ENCODE peak calls at places on chromosome 11, in seven cellular contexts. B is lung, F is transverse colon, U is Caco-2, K is spleen, X is heart right ventricle, Q is uterus. J is an unnamed sample.

GRCh38 chr11:20155683-20156279 is 4.5 kb downstream of the DBX1 start:
- DNase-seq in U (no peak), B (no peak), X (no peak), K (no peak), F (no peak), Q (no peak), J (no peak)

GRCh38 chr11:109972181-109972715 is 120.9 kb upstream of the ZC3H12C start:
- DNase-seq in U (no peak), F (no peak), Q (no peak), X (no peak), B (no peak), K (no peak), J (no peak)

GRCh38 chr11:76665921-76666351 is 4.6 kb downstream of the LRRC32 start:
- DNase-seq in B (no peak), Q (peak; percentile 19), U (no peak), X (no peak), F (peak; percentile 5), K (peak; percentile 67), J (no peak)

GRCh38 chr11:103942646-103943045 is 93.8 kb upstream of the DDI1 start:
- DNase-seq in X (no peak), K (no peak), Q (no peak), B (no peak), U (no peak), F (no peak), J (no peak)

GRCh38 chr11:7889985-7890384 is 41.1 kb downstream of the OR10A6 start:
- DNase-seq in F (no peak), Q (no peak), K (no peak), B (no peak), X (no peak), U (no peak), J (no peak)

GRCh38 chr11:109641549-109641948 is 219.6 kb downstream of the C11orf87 start:
- DNase-seq in Q (no peak), U (peak; percentile 56), F (no peak), X (no peak), K (no peak), B (no peak), J (no peak)

GRCh38 chr11:44451706-44452105 is 113.8 kb upstream of the CD82 start:
- DNase-seq in B (no peak), Q (no peak), U (no peak), X (no peak), K (no peak), F (no peak), J (no peak)

GRCh38 chr11:6505577-6506240 is 8.6 kb downstream of the DNHD1 start:
- DNase-seq in Q (no peak), B (no peak), K (no peak), X (no peak), U (no peak), F (no peak), J (no peak)

GRCh38 chr11:80024119-80024518 is 583.3 kb upstream of the TENM4 start:
- DNase-seq in B (no peak), X (no peak), U (no peak), F (no peak), Q (no peak), K (no peak), J (no peak)

GRCh38 chr11:48002565-48002964 is 22.2 kb downstream of the PTPRJ start:
- DNase-seq in X (no peak), F (no peak), K (no peak), Q (no peak), U (no peak), B (no peak), J (no peak)

GRCh38 chr11:80096736-80097135 is 655.9 kb upstream of the TENM4 start:
- DNase-seq in K (no peak), F (no peak), X (no peak), B (no peak), Q (no peak), U (no peak), J (no peak)

GRCh38 chr11:83895516-83895915 is 609.3 kb upstream of the CCDC90B start:
- DNase-seq in X (no peak), Q (no peak), B (no peak), F (no peak), K (no peak), U (no peak), J (no peak)

GRCh38 chr11:115439385-115439784 is 64.8 kb downstream of the CADM1 start:
- DNase-seq in X (no peak), U (no peak), K (no peak), Q (no peak), F (no peak), B (no peak), J (no peak)

GRCh38 chr11:72191961-72192381 is at the start of gene FOLR1:
- DNase-seq in U (peak; percentile 84), X (no peak), F (no peak), K (no peak), B (peak; percentile 73), Q (no peak), J (no peak)

GRCh38 chr11:67468509-67468834 is 579 bp downstream of the TMEM134 start:
- DNase-seq in F (no peak), B (no peak), K (no peak), U (peak; percentile 61), Q (no peak), X (no peak), J (no peak)

GRCh38 chr11:45659818-45660160 is 5.6 kb downstream of the CHST1 start:
- DNase-seq in B (no peak), K (no peak), F (no peak), Q (no peak), U (no peak), X (no peak), J (no peak)

GRCh38 chr11:46718155-46719019 is 626 bp upstream of the F2 start:
- DNase-seq in B (no peak), K (no peak), U (peak; percentile 89), X (no peak), Q (no peak), F (peak; percentile 51), J (no peak)

GRCh38 chr11:130710022-130710421 is 206.3 kb downstream of the SNX19 start:
- DNase-seq in Q (no peak), K (no peak), U (no peak), X (no peak), B (no peak), F (no peak), J (no peak)

GRCh38 chr11:120333801-120334200 is 2.4 kb upstream of the ARHGEF12 start:
- DNase-seq in X (no peak), F (no peak), Q (no peak), K (no peak), B (no peak), U (no peak), J (no peak)
- H3K4me1 ChIP-seq in X (peaks cover 37% of the 10 kb centered on the region), F (peaks cover 24% of the 10 kb centered on the region), Q (no peaks in the 10 kb centered on the region), K (peaks cover 29% of the 10 kb centered on the region), B (no peaks in the 10 kb centered on the region), U (peaks cover 14% of the 10 kb centered on the region), J (peaks cover 56% of the 10 kb centered on the region)

GRCh38 chr11:65528819-65529350 is 4.0 kb downstream of the SCYL1 start:
- DNase-seq in X (no peak), K (no peak), U (no peak), B (no peak), F (no peak), Q (no peak), J (no peak)

GRCh38 chr11:65526744-65527143 is 1.9 kb downstream of the SCYL1 start:
- DNase-seq in K (peak; percentile 72), F (no peak), U (no peak), Q (no peak), B (no peak), X (no peak), J (no peak)

GRCh38 chr11:65529475-65530156 is 4.7 kb downstream of the SCYL1 start:
- DNase-seq in F (no peak), B (no peak), U (no peak), Q (no peak), K (no peak), X (no peak), J (no peak)

GRCh38 chr11:65532388-65533064 is 7.6 kb downstream of the SCYL1 start:
- DNase-seq in X (no peak), B (no peak), F (no peak), U (no peak), K (no peak), Q (no peak), J (no peak)

DNA sequence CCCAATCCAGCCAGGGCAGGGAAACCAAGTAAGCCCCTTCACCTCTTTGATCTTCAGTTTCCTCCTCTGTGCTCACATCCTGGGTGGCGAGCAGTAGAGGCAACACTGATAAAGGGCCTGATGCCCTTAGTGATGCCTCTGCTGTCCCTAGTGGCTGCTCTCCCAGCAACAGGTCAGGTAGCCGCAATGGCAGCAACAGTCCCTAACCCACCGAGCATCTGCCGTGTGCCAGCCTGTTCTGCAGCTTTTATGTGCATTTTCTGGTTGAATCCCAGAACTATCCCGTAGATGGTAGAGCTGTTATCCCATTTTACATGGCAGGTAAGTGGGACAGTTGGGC is 5.2 kb downstream of the SCYL1 start:
- DNase-seq in U (no peak), K (no peak), B (no peak), Q (no peak), X (no peak), F (no peak), J (no peak)
- TF ChIP-seq CTCF in U (peak; percentile 65), K (peak; percentile 19), B (no peak), Q (no peak), X (no peak), F (no peak), J (no peak)

DNA sequence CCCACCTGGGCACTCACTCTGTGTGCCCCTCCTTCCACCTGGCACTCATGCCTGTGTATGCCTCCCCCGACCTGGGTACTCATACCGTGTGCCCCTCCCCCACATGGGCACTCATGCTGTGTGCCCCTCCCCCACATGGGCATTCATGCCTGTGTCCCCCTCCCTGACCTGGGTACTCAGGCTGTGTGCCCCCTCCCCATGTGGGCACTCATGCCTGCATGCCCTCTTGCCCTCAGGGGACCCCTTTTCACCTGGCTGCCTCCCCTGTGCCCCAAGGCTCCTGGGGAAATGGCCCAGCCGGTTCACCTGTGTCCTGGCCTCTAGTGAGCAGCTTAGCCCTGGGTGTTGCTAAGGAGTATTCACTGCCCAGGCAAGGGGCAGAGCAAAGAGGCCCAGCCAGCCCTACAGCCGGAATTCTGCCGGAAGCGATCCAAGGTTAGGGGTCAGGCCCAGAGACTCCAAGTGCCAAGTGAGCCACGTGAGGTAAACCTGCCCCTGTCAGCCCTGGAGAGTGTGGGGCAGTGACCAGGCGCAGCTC is 5.7 kb upstream of the IFITM10 start:
- DNase-seq in Q (no peak), K (peak; percentile 82), B (no peak), X (peak; percentile 39), U (no peak), F (no peak), J (no peak)
- H3K36me3 ChIP-seq in Q (no peaks in the 10 kb centered on the region), K (peaks cover 95% of the 10 kb centered on the region), B (peaks cover 90% of the 10 kb centered on the region), X (peaks cover 44% of the 10 kb centered on the region), U (peaks cover 1% of the 10 kb centered on the region), F (no peaks in the 10 kb centered on the region), J (peaks cover 72% of the 10 kb centered on the region)

GRCh38 chr11:11844272-11844671 is 2.5 kb downstream of the USP47 start:
- DNase-seq in U (no peak), K (no peak), Q (no peak), F (no peak), X (no peak), B (no peak), J (no peak)

GRCh38 chr11:11842426-11843008 is 745 bp downstream of the USP47 start:
- DNase-seq in F (peak; percentile 75), B (peak; percentile 62), Q (no peak), X (no peak), K (no peak), U (peak; percentile 57), J (peak; percentile 69)

GRCh38 chr11:11845066-11845465 is 3.3 kb downstream of the USP47 start:
- DNase-seq in B (no peak), X (no peak), Q (no peak), F (no peak), U (no peak), K (no peak), J (no peak)

GRCh38 chr11:11843233-11843632 is 1.5 kb downstream of the USP47 start:
- DNase-seq in B (no peak), F (no peak), K (no peak), Q (no peak), U (no peak), X (no peak), J (no peak)

GRCh38 chr11:11843642-11844041 is 1.9 kb downstream of the USP47 start:
- DNase-seq in B (no peak), Q (no peak), F (no peak), U (no peak), X (no peak), K (no peak), J (no peak)
- H3K4me1 ChIP-seq in B (no peaks in the 10 kb centered on the region), Q (peaks cover 23% of the 10 kb centered on the region), F (peaks cover 63% of the 10 kb centered on the region), U (peaks cover 30% of the 10 kb centered on the region), X (peaks cover 49% of the 10 kb centered on the region), K (peaks cover 61% of the 10 kb centered on the region), J (peaks cover 58% of the 10 kb centered on the region)

J was measured in right atrium auricular region.